ENCODE peak calls at places on chromosome 20, in four cellular contexts. D is lower lobe of right lung, G is substantia nigra, L is K562. A is an unnamed sample.

GRCh38 chr20:64049060-64049886 is at the start of gene SOX18:
- DNase-seq in D (no peak), G (no peak), L (peak), A (no peak)

GRCh38 chr20:10381477-10381876 is 52.5 kb downstream of the MKKS start:
- DNase-seq in D (no peak), G (no peak), L (no peak), A (peak)

GRCh38 chr20:26163890-26164289 is 467.2 kb upstream of the ZNF337 start:
- DNase-seq in D (no peak), G (no peak), L (no peak), A (no peak)

GRCh38 chr20:45905505-45906079 is 6.4 kb downstream of the PLTP start:
- DNase-seq in D (no peak), G (no peak), L (no peak), A (no peak)

GRCh38 chr20:9052136-9052535 is 16.8 kb upstream of the PLCB4 start:
- DNase-seq in D (no peak), G (no peak), L (no peak), A (no peak)

GRCh38 chr20:61951695-61952533 is 113.8 kb downstream of the TAF4 start:
- DNase-seq in D (peak), G (no peak), L (peak), A (peak)

GRCh38 chr20:48676795-48677447 is 150.9 kb downstream of the PREX1 start:
- DNase-seq in D (no peak), G (no peak), L (no peak), A (no peak)

GRCh38 chr20:57398231-57398821 is 7.1 kb downstream of the RBM38 start:
- DNase-seq in D (peak), G (peak), L (no peak), A (peak)

GRCh38 chr20:61449057-61449456 is 197.0 kb downstream of the CDH4 start:
- DNase-seq in D (no peak), G (no peak), L (no peak), A (no peak)

GRCh38 chr20:61301995-61302525 is 50.0 kb downstream of the CDH4 start:
- DNase-seq in D (no peak), G (no peak), L (no peak), A (no peak)

GRCh38 chr20:10040070-10040970 is 5.5 kb downstream of the ANKEF1 start:
- DNase-seq in D (no peak), G (no peak), L (no peak), A (no peak)

GRCh38 chr20:38221041-38221589 is 39.4 kb downstream of the KIAA1755 start:
- DNase-seq in D (peak), G (peak), L (peak), A (peak)

GRCh38 chr20:17967595-17968365 is 814 bp downstream of the SNX5 start:
- DNase-seq in D (no peak), G (no peak), L (no peak), A (peak)

GRCh38 chr20:38094373-38094775 is 60.8 kb downstream of the RPRD1B start:
- DNase-seq in D (no peak), G (no peak), L (no peak), A (peak)

GRCh38 chr20:57871237-57871632 is 161.4 kb upstream of the PMEPA1 start:
- DNase-seq in D (no peak), G (no peak), L (no peak), A (no peak)

GRCh38 chr20:62052336-62052841 is 13.3 kb downstream of the TAF4 start:
- DNase-seq in D (peak), G (no peak), L (no peak), A (no peak)

GRCh38 chr20:46347831-46348230 is 39.5 kb upstream of the CDH22 start:
- DNase-seq in D (no peak), G (no peak), L (no peak), A (no peak)

GRCh38 chr20:24915440-24915839 is 33.6 kb upstream of the CST7 start:
- DNase-seq in D (no peak), G (no peak), L (no peak), A (no peak)

GRCh38 chr20:34143951-34144350 is 31.9 kb upstream of the EIF2S2 start:
- DNase-seq in D (no peak), G (no peak), L (peak), A (no peak)

GRCh38 chr20:1533059-1533458 is 24.4 kb downstream of the SIRPD start:
- DNase-seq in D (no peak), G (no peak), L (no peak), A (no peak)

GRCh38 chr20:21424846-21425245 is 27.5 kb upstream of the NKX2-4 start:
- DNase-seq in D (no peak), G (no peak), L (no peak), A (no peak)

GRCh38 chr20:20938131-20938530 is 168.0 kb downstream of the LINC00237 start:
- DNase-seq in D (no peak), G (no peak), L (no peak), A (no peak)

GRCh38 chr20:25275813-25276532 is 28.1 kb downstream of the PYGB start:
- DNase-seq in D (peak), G (no peak), L (no peak), A (no peak)

GRCh38 chr20:54726687-54727086 is 251.3 kb downstream of the DOK5 start:
- DNase-seq in D (no peak), G (no peak), L (no peak), A (no peak)

GRCh38 chr20:54723723-54724122 is 248.3 kb downstream of the DOK5 start:
- DNase-seq in D (no peak), G (no peak), L (no peak), A (no peak)

GRCh38 chr20:54727490-54727889 is 252.1 kb downstream of the DOK5 start:
- DNase-seq in D (no peak), G (no peak), L (no peak), A (no peak)
- H3K27ac ChIP-seq in D (no peak), G (no peak), L (no peak), A (no peak)

GRCh38 chr20:16816192-16816591 is 68.0 kb downstream of the OTOR start:
- DNase-seq in D (no peak), G (no peak), L (no peak), A (no peak)
- H3K27ac ChIP-seq in D (no peak), G (no peak), L (no peak), A (no peak)

GRCh38 chr20:23528867-23529431 is 38.0 kb downstream of the CST8 start:
- DNase-seq in D (no peak), G (no peak), L (no peak), A (no peak)
- H3K27ac ChIP-seq in D (no peak), G (no peak), L (no peak), A (no peak)

GRCh38 chr20:19003759-19004336 is 190.3 kb downstream of the SCP2D1 start:
- DNase-seq in D (no peak), G (no peak), L (no peak), A (peak)

GRCh38 chr20:18999076-18999475 is 185.5 kb downstream of the SCP2D1 start:
- DNase-seq in D (no peak), G (no peak), L (no peak), A (no peak)

GRCh38 chr20:19000071-19000470 is 186.5 kb downstream of the SCP2D1 start:
- DNase-seq in D (no peak), G (no peak), L (no peak), A (no peak)

GRCh38 chr20:19004975-19005374 is 191.4 kb downstream of the SCP2D1 start:
- DNase-seq in D (no peak), G (no peak), L (no peak), A (no peak)

DNA sequence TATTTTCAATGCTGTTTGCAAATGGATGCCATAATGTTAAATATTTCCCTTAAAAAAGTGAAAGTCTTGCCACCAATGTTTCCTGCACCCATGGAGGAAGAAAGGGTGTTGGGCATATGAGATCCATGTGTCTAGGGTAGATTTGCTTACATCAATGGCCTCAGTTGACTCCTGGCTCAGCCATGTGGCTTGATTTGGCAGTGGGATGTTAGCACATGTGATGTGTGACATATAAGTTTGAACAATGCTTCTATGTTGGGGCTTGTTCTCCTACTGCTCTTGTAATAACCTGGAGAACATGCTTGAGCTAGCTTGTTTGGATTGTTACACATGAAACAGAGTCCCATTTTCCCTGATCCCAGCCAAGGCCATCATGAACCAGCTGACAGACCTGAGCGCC is 187.6 kb downstream of the SCP2D1 start:
- DNase-seq in D (no peak), G (no peak), L (no peak), A (no peak)
- H3K27ac ChIP-seq in D (no peak), G (no peak), L (no peak), A (no peak)